ENCODE peak calls at places on chromosomes 1 and 21, in six cellular contexts. Q is fibroblast of lung, Z is left lung, Y is IMR-90, C is astrocyte, H is cardiac muscle cell. G is an unnamed sample. For H3K27me3, the result is how much of the 10 kb centered on the place peaks cover.

GRCh38 chr1:212514782-212515181 is 82.1 kb downstream of the NENF start:
- DNase-seq in H (peak), Q (no peak), Y (no peak), Z (peak), C (no peak), G (no peak)

GRCh38 chr1:161226320-161226711 is 456 bp downstream of the TOMM40L start:
- DNase-seq in Y (no peak), Z (no peak), C (no peak), Q (no peak), H (no peak), G (peak)

GRCh38 chr1:244048566-244049141 is 2.4 kb upstream of the ZBTB18 start:
- DNase-seq in Z (peak), Y (no peak), Q (no peak), C (no peak), H (no peak), G (no peak)

GRCh38 chr1:103180660-103181059 is 72.3 kb upstream of the COL11A1 start:
- DNase-seq in Y (peak), Q (peak), H (peak), Z (no peak), C (peak), G (no peak)

GRCh38 chr21:26966978-26967913 is at the start of gene ADAMTS5:
- DNase-seq in Y (peak), Z (peak), Q (peak), C (peak), H (peak), G (peak)

GRCh38 chr1:2121071-2121691 is 71.0 kb downstream of the PRKCZ start:
- DNase-seq in Q (no peak), Y (no peak), Z (peak), C (no peak), H (no peak), G (no peak)

GRCh38 chr21:44892095-44892494 is 18.6 kb upstream of the PTTG1IP start:
- DNase-seq in C (no peak), Y (no peak), H (peak), Q (no peak), Z (no peak), G (no peak)

GRCh38 chr1:155130272-155131006 is 2.8 kb downstream of the EFNA1 start:
- DNase-seq in Z (no peak), Q (no peak), Y (no peak), H (no peak), C (no peak), G (no peak)

GRCh38 chr1:115674011-115674410 is 32.2 kb downstream of the VANGL1 start:
- DNase-seq in Z (no peak), Y (no peak), H (no peak), C (no peak), Q (no peak), G (no peak)

GRCh38 chr1:189180057-189180456 is 1297.6 kb downstream of the BRINP3 start:
- DNase-seq in C (no peak), Y (no peak), Q (peak), Z (no peak), H (no peak), G (no peak)

GRCh38 chr1:204579681-204580080 is 63.5 kb downstream of the MDM4 start:
- DNase-seq in Z (no peak), Y (no peak), C (no peak), H (no peak), Q (no peak), G (no peak)

GRCh38 chr1:170619167-170620030 is 44.5 kb upstream of the PRRX1 start:
- DNase-seq in H (no peak), C (peak), Q (no peak), Z (no peak), Y (peak), G (no peak)

GRCh38 chr1:115829023-115829674 is 11.8 kb downstream of the NHLH2 start:
- DNase-seq in H (peak), Z (no peak), Y (peak), Q (peak), C (peak), G (peak)

GRCh38 chr1:67390041-67390887 is 39.9 kb downstream of the SERBP1 start:
- DNase-seq in C (peak), H (peak), Q (no peak), Z (no peak), Y (peak), G (no peak)

GRCh38 chr1:1299686-1300351 is 7.9 kb downstream of the ACAP3 start:
- DNase-seq in Y (no peak), Q (no peak), H (no peak), Z (no peak), C (no peak), G (no peak)

GRCh38 chr1:210413951-210414350 is 85.2 kb downstream of the HHAT start:
- DNase-seq in C (no peak), H (no peak), Y (no peak), Q (no peak), Z (no peak), G (no peak)

GRCh38 chr1:6596351-6596750 is 6.3 kb downstream of the KLHL21 start:
- DNase-seq in H (no peak), Z (no peak), Q (no peak), Y (no peak), C (no peak), G (no peak)

GRCh38 chr1:47727051-47727708 is 270.0 kb downstream of the TRABD2B start:
- DNase-seq in Z (no peak), Q (no peak), H (no peak), C (no peak), Y (no peak), G (no peak)
- H3K27me3 ChIP-seq in Z (under half), Q (under half), H (half or more), C (under half), Y (under half), G (under half)

DNA sequence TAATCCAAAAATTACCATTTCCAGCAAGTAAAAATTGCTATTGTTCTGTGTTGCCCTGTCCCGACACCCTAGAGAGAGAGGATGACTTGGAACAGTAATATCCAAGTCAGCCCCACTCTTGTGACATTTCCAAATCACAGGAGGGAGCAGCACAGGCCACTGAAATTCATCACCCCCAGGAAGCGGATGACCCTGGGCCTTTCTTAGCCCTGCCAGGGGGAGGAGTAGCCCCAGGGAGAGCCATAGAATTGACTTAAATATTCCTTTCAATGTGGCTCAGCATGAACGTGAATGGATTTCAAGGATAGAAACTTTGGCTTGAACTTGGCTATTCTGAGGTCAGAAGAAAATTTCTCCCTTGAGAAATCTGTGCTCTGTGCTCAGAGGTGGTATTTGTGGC is 80.6 kb downstream of the CENPF start:
- DNase-seq in H (no peak), C (no peak), Q (no peak), Y (no peak), Z (no peak), G (no peak)
- TF ChIP-seq CTCF in H (no peak), C (no peak), Q (no peak), Y (no peak), Z (no peak), G (no peak)

DNA sequence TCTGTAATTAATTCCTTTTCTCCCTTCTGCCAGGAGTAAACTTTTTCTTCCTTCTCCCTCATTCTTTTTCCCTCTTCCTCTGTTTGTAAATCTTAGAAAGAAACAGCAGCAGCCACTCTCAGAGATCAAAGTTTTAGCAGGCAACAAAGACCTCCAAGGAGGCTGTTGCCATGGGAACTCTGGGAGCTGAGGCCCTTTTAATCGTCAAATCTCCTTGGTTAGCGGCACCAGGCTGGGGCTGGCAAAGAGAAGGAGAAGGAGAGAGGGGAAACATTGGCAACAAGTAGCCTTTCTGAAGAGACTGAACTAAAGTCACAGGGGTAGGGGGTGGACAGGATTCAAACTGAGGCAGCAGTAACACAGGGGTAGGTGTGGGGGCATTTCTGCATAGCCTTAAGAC is 25.2 kb downstream of the ILDR2 start:
- DNase-seq in Q (no peak), C (no peak), H (no peak), Y (no peak), Z (no peak), G (no peak)
- H3K27me3 ChIP-seq in Q (under half), C (under half), H (under half), Y (under half), Z (under half), G (under half)

DNA sequence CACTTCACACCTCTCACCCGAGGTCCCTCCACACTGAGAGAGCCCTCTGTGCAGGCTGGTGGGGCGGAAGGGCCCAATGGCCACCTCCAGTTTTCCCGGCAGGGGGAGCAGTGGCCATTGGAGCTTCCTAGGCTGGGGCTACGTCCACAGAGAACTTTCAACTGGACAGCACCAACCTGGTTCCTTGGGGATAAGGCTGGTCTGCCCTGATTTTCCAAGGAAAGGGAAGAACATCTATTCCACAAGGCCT is 20.3 kb upstream of the LAPTM5 start:
- DNase-seq in Z (no peak), H (no peak), Q (no peak), Y (no peak), C (no peak), G (no peak)
- TF ChIP-seq CTCF in Z (no peak), H (peak), Q (peak), Y (peak), C (no peak), G (peak)

GRCh38 chr1:46527474-46528296 is 23.8 kb downstream of the KNCN start:
- DNase-seq in Q (peak), Z (peak), C (no peak), Y (peak), H (peak), G (peak)
- H3K27me3 ChIP-seq in Q (under half), Z (under half), C (under half), Y (half or more), H (half or more), G (under half)

GRCh38 chr1:65429806-65430205 is 9.3 kb downstream of the LEPR start:
- DNase-seq in Y (peak), Z (no peak), C (peak), Q (peak), H (peak), G (peak)

GRCh38 chr1:65434255-65434654 is 13.8 kb downstream of the LEPR start:
- DNase-seq in H (no peak), Z (no peak), Q (no peak), Y (no peak), C (no peak), G (no peak)

GRCh38 chr1:65432918-65433317 is 12.4 kb downstream of the LEPR start:
- DNase-seq in Y (no peak), H (no peak), C (no peak), Z (no peak), Q (no peak), G (no peak)

GRCh38 chr1:65429078-65429477 is 8.6 kb downstream of the LEPR start:
- DNase-seq in Z (no peak), H (no peak), C (no peak), Q (no peak), Y (no peak), G (no peak)

DNA sequence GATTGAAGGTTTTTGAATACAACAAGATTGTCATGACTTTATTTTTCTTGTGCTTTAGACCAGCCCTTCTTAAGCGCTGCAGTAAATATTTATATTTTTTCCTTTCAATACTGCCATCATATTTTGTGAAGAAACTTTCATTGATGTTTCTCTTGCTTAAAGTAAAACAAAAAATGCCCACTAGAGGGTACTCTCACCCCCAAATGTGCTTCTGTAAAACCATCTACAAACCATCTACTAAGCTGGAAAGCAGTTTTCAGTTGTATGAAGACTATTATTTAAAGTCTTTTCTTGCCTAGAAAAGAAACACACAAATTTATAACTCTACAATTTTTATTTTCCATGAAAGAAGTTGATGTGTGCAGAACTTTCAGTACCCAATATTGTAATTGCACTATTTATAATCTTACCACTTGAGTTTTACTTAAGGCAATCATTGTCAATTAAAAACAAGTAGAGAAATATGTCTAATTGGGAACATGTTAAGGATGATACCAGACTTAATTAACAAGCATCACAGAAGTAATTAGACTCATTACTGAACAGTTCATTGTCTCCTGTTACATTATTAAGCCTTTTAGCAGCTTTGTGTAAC is 10.7 kb downstream of the LEPR start:
- DNase-seq in Z (no peak), H (peak), Y (peak), Q (peak), C (peak), G (no peak)
- TF ChIP-seq CTCF in Z (peak), H (peak), Y (peak), Q (peak), C (peak), G (peak)

GRCh38 chr1:22619252-22619651 is 17.2 kb upstream of the C1QA start:
- DNase-seq in H (no peak), Y (no peak), C (no peak), Q (no peak), Z (no peak), G (no peak)

GRCh38 chr1:22619808-22620207 is 16.6 kb upstream of the C1QA start:
- DNase-seq in Q (no peak), Z (no peak), Y (no peak), C (no peak), H (no peak), G (no peak)

GRCh38 chr1:22618056-22618455 is 18.4 kb upstream of the C1QA start:
- DNase-seq in Q (no peak), Y (no peak), H (no peak), C (no peak), Z (no peak), G (no peak)

GRCh38 chr1:22625262-22625925 is 11.0 kb upstream of the C1QA start:
- DNase-seq in Z (no peak), Q (peak), Y (no peak), H (peak), C (no peak), G (no peak)

GRCh38 chr1:22621761-22622160 is 14.7 kb upstream of the C1QA start:
- DNase-seq in H (no peak), Y (no peak), C (no peak), Q (no peak), Z (no peak), G (no peak)
- H3K27me3 ChIP-seq in H (under half), Y (half or more), C (half or more), Q (under half), Z (under half), G (half or more)

DNA sequence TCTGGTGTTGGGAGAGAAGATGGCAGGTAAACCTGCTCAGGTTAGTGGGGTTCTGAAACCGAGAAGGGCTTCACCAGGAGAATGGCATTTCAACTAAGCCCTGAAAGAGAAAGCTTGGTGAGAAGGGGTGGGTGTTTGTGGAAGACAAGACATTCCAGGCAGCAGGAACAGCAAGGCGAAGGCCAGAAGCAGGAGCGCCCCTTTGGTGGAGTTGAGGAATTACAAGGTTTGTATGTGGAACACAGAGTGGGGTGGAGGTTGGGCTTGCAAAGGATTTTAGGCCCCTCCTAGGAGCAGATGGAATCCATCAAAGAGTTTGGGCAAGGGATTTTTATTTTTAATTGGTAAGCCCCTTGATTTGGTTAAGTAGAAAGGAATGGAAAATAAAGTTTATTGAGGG is 24.8 kb upstream of the ELOA start:
- DNase-seq in H (peak), Q (peak), Z (no peak), Y (peak), C (no peak), G (no peak)
- TF ChIP-seq CTCF in H (peak), Q (peak), Z (no peak), Y (peak), C (peak), G (peak)

GRCh38 chr1:10848109-10848684 is 51.8 kb upstream of the CASZ1 start:
- DNase-seq in H (no peak), C (no peak), Q (no peak), Y (no peak), Z (peak), G (peak)

GRCh38 chr1:10851024-10852013 is 54.9 kb upstream of the CASZ1 start:
- DNase-seq in Z (peak), Y (no peak), C (no peak), H (no peak), Q (no peak), G (no peak)

GRCh38 chr1:10852486-10852885 is 56.0 kb upstream of the CASZ1 start:
- DNase-seq in H (no peak), Z (no peak), C (no peak), Q (no peak), Y (no peak), G (peak)

GRCh38 chr1:10852018-10852417 is 55.6 kb upstream of the CASZ1 start:
- DNase-seq in Y (no peak), C (no peak), Z (no peak), Q (no peak), H (no peak), G (no peak)

GRCh38 chr1:10850026-10850425 is 53.6 kb upstream of the CASZ1 start:
- DNase-seq in Y (no peak), C (no peak), Z (no peak), Q (no peak), H (no peak), G (no peak)
- H3K27me3 ChIP-seq in Y (under half), C (under half), Z (under half), Q (under half), H (under half), G (under half)

DNA sequence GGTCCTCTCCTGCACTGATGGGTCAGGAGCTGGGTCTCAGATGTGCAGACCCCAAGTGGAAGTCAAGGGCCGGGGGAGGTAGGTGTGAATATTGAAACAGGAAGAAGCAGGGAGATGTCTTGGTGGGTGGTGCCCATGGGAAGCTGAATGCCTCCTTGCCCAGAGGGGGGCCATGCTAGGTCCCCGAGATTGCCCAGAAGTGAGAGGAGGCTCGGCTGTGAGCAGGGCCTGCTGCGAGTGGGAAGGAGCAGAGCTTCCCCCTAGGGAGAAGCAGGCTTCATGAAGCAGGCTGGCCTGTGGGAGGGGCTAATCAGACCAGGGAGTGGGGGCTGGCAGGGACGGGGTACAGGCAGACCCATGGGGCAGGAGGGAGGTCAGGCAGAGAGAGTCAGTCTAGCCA is 87.6 kb downstream of the ACTL8 start:
- DNase-seq in Y (no peak), Q (no peak), H (no peak), C (no peak), Z (no peak), G (no peak)
- TF ChIP-seq CTCF in Y (no peak), Q (no peak), H (no peak), C (no peak), Z (no peak), G (no peak)

G was measured in heart left ventricle.